ENCODE peak calls at places on chromosomes 4 and X, in four cellular contexts. C is HepG2, Q is K562, N is GM12878. B is an unnamed sample.

GRCh38 chrX:151973851-151974335 is 583 bp downstream of the GABRE start:
- DNase-seq in Q (no peak), C (no peak), N (no peak), B (no peak)

GRCh38 chrX:130738638-130739195 is 164.3 kb downstream of the ENOX2 start:
- DNase-seq in N (no peak), Q (no peak), C (no peak), B (no peak)

GRCh38 chr4:120718979-120719566 is 203.5 kb downstream of the PRDM5 start:
- DNase-seq in C (peak), N (no peak), Q (no peak), B (no peak)

GRCh38 chrX:21778236-21778635 is 20.3 kb upstream of the SMPX start:
- DNase-seq in Q (no peak), N (no peak), C (no peak), B (no peak)

GRCh38 chr4:84218002-84218401 is 281.1 kb downstream of the NKX6-1 start:
- DNase-seq in C (no peak), Q (no peak), N (no peak), B (no peak)

GRCh38 chr4:78020677-78021076 is 36.4 kb upstream of the FRAS1 start:
- DNase-seq in C (peak), N (no peak), Q (no peak), B (no peak)

GRCh38 chr4:121736735-121737351 is 28.1 kb downstream of the SMIM43 start:
- DNase-seq in C (peak), N (no peak), Q (peak), B (peak)

GRCh38 chr4:20418865-20419451 is 167.3 kb downstream of the SLIT2 start:
- DNase-seq in Q (no peak), C (peak), N (peak), B (peak)

GRCh38 chr4:179116581-179116980 is 1674.3 kb upstream of the AGA start:
- DNase-seq in N (no peak), Q (no peak), C (no peak), B (no peak)

GRCh38 chr4:124846306-124846705 is 133.8 kb upstream of the ANKRD50 start:
- DNase-seq in Q (no peak), N (no peak), C (no peak), B (no peak)

GRCh38 chr4:11512861-11513260 is 84.2 kb upstream of the HS3ST1 start:
- DNase-seq in N (no peak), C (no peak), Q (no peak), B (no peak)

GRCh38 chr4:77036206-77036605 is 39.6 kb downstream of the CCNI start:
- DNase-seq in Q (no peak), N (no peak), C (no peak), B (no peak)

GRCh38 chrX:23797371-23798128 is 14.6 kb downstream of the SAT1 start:
- DNase-seq in C (no peak), Q (no peak), N (no peak), B (no peak)

GRCh38 chrX:32026772-32027171 is 954.9 kb upstream of the FTHL17 start:
- DNase-seq in C (no peak), Q (no peak), N (no peak), B (no peak)

GRCh38 chr4:101419324-101420135 is 72.2 kb upstream of the PPP3CA start:
- DNase-seq in N (peak), C (no peak), Q (no peak), B (no peak)

GRCh38 chr4:38870098-38870850 is 2.7 kb downstream of the FAM114A1 start:
- DNase-seq in C (no peak), N (no peak), Q (no peak), B (no peak)

GRCh38 chr4:54723786-54724185 is 66.0 kb downstream of the KIT start:
- DNase-seq in N (no peak), C (no peak), Q (no peak), B (no peak)

GRCh38 chr4:101761405-101761804 is 29.1 kb upstream of the BANK1 start:
- DNase-seq in C (no peak), Q (no peak), N (no peak), B (no peak)

GRCh38 chrX:153924149-153924861 is 1.8 kb downstream of the ARHGAP4 start:
- DNase-seq in N (no peak), C (peak), Q (no peak), B (peak)

GRCh38 chrX:134171661-134172587 is 65.1 kb upstream of the CCDC160 start:
- DNase-seq in N (no peak), C (no peak), Q (no peak), B (no peak)

GRCh38 chr4:59637596-59637995 is 1562.5 kb upstream of the ADGRL3 start:
- DNase-seq in Q (no peak), N (no peak), C (no peak), B (no peak)

GRCh38 chr4:53563824-53564223 is 27.5 kb downstream of the LNX1 start:
- DNase-seq in C (no peak), N (peak), Q (no peak), B (no peak)

GRCh38 chr4:84691170-84691691 is 108.3 kb downstream of the CDS1 start:
- DNase-seq in Q (peak), N (no peak), C (no peak), B (peak)

GRCh38 chr4:13454786-13455185 is 29.4 kb downstream of the RAB28 start:
- DNase-seq in C (no peak), Q (no peak), N (no peak), B (no peak)

GRCh38 chrX:52577464-52578173 is 60.8 kb upstream of the XAGE1B start:
- DNase-seq in Q (no peak), N (no peak), C (no peak), B (no peak)

GRCh38 chr4:8722556-8722955 is 130.0 kb downstream of the CPZ start:
- DNase-seq in N (no peak), C (no peak), Q (no peak), B (no peak)
- TF ChIP-seq POLR2AphosphoS2 in N (no peak), C (no peak), Q (no peak), B (no peak)

GRCh38 chr4:88908003-88908402 is 149.0 kb downstream of the FAM13A start:
- DNase-seq in C (no peak), N (no peak), Q (no peak), B (no peak)

GRCh38 chr4:88907478-88907877 is 149.5 kb downstream of the FAM13A start:
- DNase-seq in N (no peak), Q (no peak), C (no peak), B (no peak)

GRCh38 chr4:88908521-88908920 is 148.5 kb downstream of the FAM13A start:
- DNase-seq in C (no peak), Q (no peak), N (no peak), B (no peak)

GRCh38 chr4:88911246-88912212 is 145.5 kb downstream of the FAM13A start:
- DNase-seq in C (no peak), Q (no peak), N (no peak), B (no peak)
- TF ChIP-seq POLR2AphosphoS2 in C (no peak), Q (no peak), N (no peak), B (no peak)

DNA sequence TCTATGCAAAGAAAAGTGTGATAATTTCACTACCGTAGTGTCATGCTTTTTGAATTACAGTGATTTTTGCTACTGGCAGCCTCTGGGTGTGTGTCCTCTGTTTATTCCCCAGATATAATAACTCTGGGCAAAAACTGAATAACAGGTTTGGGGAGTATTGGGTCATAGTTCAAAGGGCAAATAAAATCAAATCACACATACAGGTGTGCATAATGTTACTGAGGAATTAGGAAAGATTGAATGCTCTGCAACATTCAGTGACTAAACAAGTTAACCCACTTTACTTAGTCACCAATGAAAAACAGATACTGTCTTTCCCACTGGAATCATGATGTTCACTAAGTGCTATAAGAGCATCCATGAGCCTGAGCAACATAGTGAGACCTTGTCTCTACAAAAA is 224.3 kb downstream of the OPHN1 start:
- DNase-seq in Q (no peak), C (no peak), N (no peak), B (no peak)
- TF ChIP-seq POLR2AphosphoS2 in Q (no peak), C (no peak), N (no peak), B (no peak)

DNA sequence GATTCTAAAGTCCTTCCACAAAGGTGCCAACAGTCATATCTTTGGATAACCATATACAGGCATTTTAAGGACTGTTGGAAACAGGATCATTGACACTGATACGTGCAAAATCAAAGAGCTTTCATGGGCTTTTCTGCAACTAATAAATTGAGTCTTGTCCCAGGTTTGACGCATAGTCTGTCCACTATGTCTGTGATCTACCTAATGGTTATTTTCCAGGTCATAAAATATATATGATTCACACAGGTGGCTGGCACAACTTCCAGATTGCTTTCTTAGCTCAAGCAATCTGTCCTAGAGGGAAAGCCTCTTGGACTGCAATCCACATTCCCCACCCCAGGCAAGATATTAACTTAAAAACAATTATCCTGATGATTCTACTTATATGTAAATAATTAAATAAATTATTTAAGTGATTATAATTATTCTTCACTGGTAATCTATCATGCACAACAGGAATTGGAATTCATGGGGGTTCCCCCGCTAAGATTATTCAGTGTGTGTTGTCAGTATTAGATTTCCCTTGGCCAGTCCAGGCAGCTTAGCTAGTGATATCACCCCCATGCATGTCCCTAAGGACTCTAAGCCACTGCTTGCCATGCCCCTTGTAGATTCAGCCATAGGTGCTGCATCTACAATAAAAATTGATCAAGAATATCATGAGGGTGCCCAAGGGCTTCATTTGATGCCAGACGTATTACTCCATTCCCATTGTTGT is 97.8 kb downstream of the TLL1 start:
- DNase-seq in N (no peak), Q (no peak), C (no peak), B (no peak)
- TF ChIP-seq POLR2AphosphoS2 in N (no peak), Q (no peak), C (no peak), B (no peak)

GRCh38 chr4:86810867-86811266 is 38.3 kb downstream of the SLC10A6 start:
- DNase-seq in Q (no peak), C (no peak), N (no peak), B (no peak)
- TF ChIP-seq POLR2AphosphoS2 in Q (no peak), C (no peak), N (no peak), B (no peak)

GRCh38 chr4:177975315-177975714 is 533.1 kb upstream of the AGA start:
- DNase-seq in C (no peak), N (no peak), Q (no peak), B (no peak)
- TF ChIP-seq POLR2AphosphoS2 in C (no peak), N (no peak), Q (no peak), B (no peak)

DNA sequence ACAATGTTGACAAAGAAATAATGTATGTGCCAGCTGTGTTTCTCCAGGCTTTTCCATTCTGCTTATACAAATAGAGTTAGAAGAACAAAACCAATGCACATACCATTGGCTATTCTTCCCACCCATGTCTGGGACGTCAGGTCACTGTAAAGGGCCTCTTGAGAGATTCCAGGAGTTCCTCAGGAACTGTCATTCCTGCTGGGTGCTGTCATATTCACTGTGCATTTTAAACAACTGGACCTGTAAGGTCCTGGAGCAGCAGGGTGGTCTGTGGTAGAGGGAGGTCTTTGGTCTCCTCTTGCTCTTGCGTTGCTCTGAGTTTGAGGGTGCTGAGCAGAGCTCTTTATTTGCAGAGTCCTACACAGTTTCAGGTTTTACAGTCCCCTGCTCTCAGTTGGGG is 74.6 kb upstream of the AP1S2 start:
- DNase-seq in N (no peak), Q (no peak), C (no peak), B (no peak)
- TF ChIP-seq POLR2AphosphoS2 in N (no peak), Q (no peak), C (no peak), B (no peak)

GRCh38 chrX:123340691-123341090 is 156.6 kb downstream of the GRIA3 start:
- DNase-seq in Q (no peak), N (no peak), C (no peak), B (no peak)
- TF ChIP-seq POLR2AphosphoS2 in Q (no peak), N (no peak), C (no peak), B (no peak)

GRCh38 chrX:103066606-103067005 is 2.6 kb upstream of the BEX1 start:
- DNase-seq in C (no peak), N (no peak), Q (no peak), B (no peak)

GRCh38 chrX:103061486-103061885 is 2.5 kb downstream of the BEX1 start:
- DNase-seq in Q (no peak), N (no peak), C (peak), B (no peak)

GRCh38 chrX:103063191-103063845 is 653 bp downstream of the BEX1 start:
- DNase-seq in Q (no peak), N (no peak), C (peak), B (no peak)

GRCh38 chrX:103063918-103064434 is at the start of gene BEX1:
- DNase-seq in C (peak), N (no peak), Q (no peak), B (no peak)
- TF ChIP-seq POLR2AphosphoS2 in C (no peak), N (no peak), Q (no peak), B (no peak)

GRCh38 chr4:126604273-126604867 is 1028.4 kb upstream of the INTU start:
- DNase-seq in N (no peak), Q (peak), C (peak), B (peak)
- TF ChIP-seq POLR2AphosphoS2 in N (no peak), Q (no peak), C (no peak), B (no peak)